ENCODE peak calls at places on chromosomes 2 and 18, in six cellular contexts. One of them, this sample, is unnamed.
A peak's percentile ranks its signal among the peaks of the same experiment; 100 is the strongest.

GRCh38 chr2:150916997-150917396 is 344.7 kb downstream of the RBM43 start:
- DNase-seq in AG10803: peak; percentile 68
- DNase-seq in astrocyte of the cerebellum: peak; percentile 22
- DNase-seq in IMR-90: peak; percentile 37
- DNase-seq in adrenal gland: no peak
- DNase-seq in endodermal cell: no peak
- DNase-seq in this sample: no peak

GRCh38 chr2:157946919-157947557 is 70.9 kb upstream of the ACVR1 start:
- DNase-seq in AG10803: no peak
- DNase-seq in astrocyte of the cerebellum: no peak
- DNase-seq in IMR-90: no peak
- DNase-seq in adrenal gland: no peak
- DNase-seq in endodermal cell: no peak
- DNase-seq in this sample: no peak

GRCh38 chr18:42113529-42114191 is 158.6 kb downstream of the PIK3C3 start:
- DNase-seq in AG10803: peak; percentile 80
- DNase-seq in astrocyte of the cerebellum: peak; percentile 3
- DNase-seq in IMR-90: peak; percentile 39
- DNase-seq in adrenal gland: no peak
- DNase-seq in endodermal cell: no peak
- DNase-seq in this sample: peak; percentile 60

GRCh38 chr2:85722519-85722918 is 28.4 kb downstream of the GNLY start:
- DNase-seq in AG10803: no peak
- DNase-seq in astrocyte of the cerebellum: no peak
- DNase-seq in IMR-90: no peak
- DNase-seq in adrenal gland: no peak
- DNase-seq in endodermal cell: no peak
- DNase-seq in this sample: no peak

GRCh38 chr18:59054892-59055291 is 84.8 kb upstream of the SEC11C start:
- DNase-seq in AG10803: peak; percentile 64
- DNase-seq in astrocyte of the cerebellum: no peak
- DNase-seq in IMR-90: no peak
- DNase-seq in adrenal gland: no peak
- DNase-seq in endodermal cell: no peak
- DNase-seq in this sample: peak; percentile 36

GRCh38 chr2:168992591-168993349 is 38.4 kb downstream of the ABCB11 start:
- DNase-seq in AG10803: peak; percentile 1
- DNase-seq in astrocyte of the cerebellum: no peak
- DNase-seq in IMR-90: no peak
- DNase-seq in adrenal gland: no peak
- DNase-seq in endodermal cell: no peak
- DNase-seq in this sample: peak; percentile 87

GRCh38 chr2:71851094-71851755 is 296.4 kb downstream of the CYP26B1 start:
- DNase-seq in AG10803: no peak
- DNase-seq in astrocyte of the cerebellum: no peak
- DNase-seq in IMR-90: no peak
- DNase-seq in adrenal gland: no peak
- DNase-seq in endodermal cell: peak; percentile 35
- DNase-seq in this sample: peak; percentile 43

GRCh38 chr2:38572167-38572566 is 30.6 kb downstream of the HNRNPLL start:
- DNase-seq in AG10803: peak; percentile 76
- DNase-seq in astrocyte of the cerebellum: no peak
- DNase-seq in IMR-90: peak; percentile 89
- DNase-seq in adrenal gland: peak; percentile 41
- DNase-seq in endodermal cell: no peak
- DNase-seq in this sample: peak; percentile 88

GRCh38 chr18:35240664-35241522 is at the start of gene ZNF397:
- DNase-seq in AG10803: peak; percentile 95
- DNase-seq in astrocyte of the cerebellum: peak; percentile 91
- DNase-seq in IMR-90: peak; percentile 96
- DNase-seq in adrenal gland: peak; percentile 99
- DNase-seq in endodermal cell: peak; percentile 99
- DNase-seq in this sample: peak; percentile 98

GRCh38 chr2:41936751-41937463 is 110.9 kb upstream of the PKDCC start:
- DNase-seq in AG10803: no peak
- DNase-seq in astrocyte of the cerebellum: no peak
- DNase-seq in IMR-90: no peak
- DNase-seq in adrenal gland: no peak
- DNase-seq in endodermal cell: peak; percentile 49
- DNase-seq in this sample: no peak

GRCh38 chr2:41937464-41937861 is 110.4 kb upstream of the PKDCC start:
- DNase-seq in AG10803: peak; percentile 67
- DNase-seq in astrocyte of the cerebellum: peak; percentile 46
- DNase-seq in IMR-90: peak; percentile 41
- DNase-seq in adrenal gland: no peak
- DNase-seq in endodermal cell: peak; percentile 86
- DNase-seq in this sample: peak; percentile 58

GRCh38 chr2:41935806-41936205 is 112.0 kb upstream of the PKDCC start:
- DNase-seq in AG10803: no peak
- DNase-seq in astrocyte of the cerebellum: no peak
- DNase-seq in IMR-90: no peak
- DNase-seq in adrenal gland: no peak
- DNase-seq in endodermal cell: no peak
- DNase-seq in this sample: no peak

GRCh38 chr2:41939410-41939775 is 108.4 kb upstream of the PKDCC start:
- DNase-seq in AG10803: no peak
- DNase-seq in astrocyte of the cerebellum: no peak
- DNase-seq in IMR-90: no peak
- DNase-seq in adrenal gland: no peak
- DNase-seq in endodermal cell: no peak
- DNase-seq in this sample: no peak

GRCh38 chr2:41937921-41938708 is 109.7 kb upstream of the PKDCC start:
- DNase-seq in AG10803: no peak
- DNase-seq in astrocyte of the cerebellum: no peak
- DNase-seq in IMR-90: peak; percentile 48
- DNase-seq in adrenal gland: no peak
- DNase-seq in endodermal cell: peak; percentile 84
- DNase-seq in this sample: no peak
- H3K4me3 ChIP-seq in AG10803: no peak overlapping the region
- H3K4me3 ChIP-seq in astrocyte of the cerebellum: no peak overlapping the region
- H3K4me3 ChIP-seq in IMR-90: no peak overlapping the region
- H3K4me3 ChIP-seq in adrenal gland: no peak overlapping the region
- H3K4me3 ChIP-seq in endodermal cell: peak overlapping the region; percentile 14
- H3K4me3 ChIP-seq in this sample: no peak overlapping the region

DNA sequence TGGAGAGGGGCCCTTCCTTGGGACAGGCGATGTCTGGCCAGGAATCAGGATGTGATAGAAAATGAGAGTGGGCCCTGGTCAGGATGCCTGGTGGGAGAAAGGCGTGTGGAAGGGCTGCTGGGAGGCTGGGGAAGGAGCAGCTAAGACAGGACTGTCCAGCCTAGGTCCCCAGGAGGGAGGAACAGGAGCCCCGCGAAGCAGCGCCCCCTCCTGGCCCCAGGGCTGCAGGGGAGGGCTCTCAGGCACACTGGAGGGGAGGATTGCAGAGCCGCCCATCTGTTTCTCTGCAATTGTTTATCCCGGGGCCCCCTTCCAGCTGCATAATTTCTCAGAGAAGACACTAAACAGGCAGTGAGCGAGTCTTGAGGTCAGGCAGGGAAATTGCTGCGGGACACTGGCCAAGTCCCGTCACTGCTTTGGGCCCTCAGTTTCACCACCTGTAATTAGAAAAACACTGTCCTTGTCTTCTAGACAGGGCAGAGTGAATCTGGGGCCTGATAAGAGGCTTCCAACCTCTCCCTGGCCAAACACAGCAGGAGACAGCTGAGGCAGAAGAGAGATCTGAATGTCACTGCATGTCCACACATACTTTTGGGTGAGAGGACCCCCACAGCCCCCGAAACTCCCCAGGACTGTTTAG is 3.9 kb upstream of the NPPC start:
- DNase-seq in AG10803: peak; percentile 22
- DNase-seq in astrocyte of the cerebellum: no peak
- DNase-seq in IMR-90: peak; percentile 8
- DNase-seq in adrenal gland: no peak
- DNase-seq in endodermal cell: peak; percentile 89
- DNase-seq in this sample: peak; percentile 17
- TF ChIP-seq CTCF in AG10803: peak; percentile 24
- TF ChIP-seq CTCF in astrocyte of the cerebellum: peak; percentile 27
- TF ChIP-seq CTCF in IMR-90: peak; percentile 27
- TF ChIP-seq CTCF in adrenal gland: no peak
- TF ChIP-seq CTCF in endodermal cell: peak; percentile 86
- TF ChIP-seq CTCF in this sample: peak; percentile 44

DNA sequence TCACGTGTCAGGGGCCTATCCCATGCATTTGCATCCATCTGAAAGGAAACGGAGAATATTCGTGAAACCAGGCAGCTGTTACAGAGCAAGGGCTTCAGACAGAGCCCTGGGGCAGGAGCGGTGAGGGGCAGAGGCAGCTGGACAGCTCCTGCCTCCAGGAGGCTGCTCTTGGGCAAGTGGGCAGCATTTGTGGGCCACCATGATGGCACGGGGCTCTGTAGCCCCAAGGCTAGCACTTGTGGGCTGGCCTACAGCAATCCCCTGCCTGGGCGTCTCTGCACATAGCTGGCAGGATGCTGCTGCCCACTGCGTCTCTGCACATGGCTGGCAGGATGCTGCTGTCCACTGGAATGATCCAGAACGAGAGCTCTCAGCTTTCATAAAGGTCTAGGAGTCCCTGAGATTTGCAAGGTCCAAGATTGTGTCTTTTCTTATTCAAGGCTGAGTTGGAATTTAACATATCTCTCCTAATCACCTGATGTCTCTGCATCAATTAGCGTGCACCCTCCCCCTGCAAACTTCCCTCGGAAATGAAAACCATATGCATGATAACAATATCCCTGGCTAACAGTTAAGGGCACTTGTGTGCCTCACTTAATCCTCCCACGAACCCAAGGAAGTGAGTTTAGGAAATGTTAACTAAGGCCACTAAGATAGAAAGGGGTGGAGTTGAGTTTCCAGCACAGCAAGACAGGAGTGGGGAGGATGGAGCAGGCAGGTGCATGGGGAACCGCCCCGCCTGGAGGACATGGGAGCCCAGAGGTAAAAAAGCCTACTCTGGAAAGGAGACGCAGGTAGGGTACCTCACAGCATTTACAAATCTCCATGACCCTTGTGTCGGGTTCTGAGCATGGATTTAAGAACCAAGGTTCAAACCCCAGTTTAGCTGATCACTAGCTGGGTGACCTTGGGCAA is 52.6 kb upstream of the PTMA start:
- DNase-seq in AG10803: no peak
- DNase-seq in astrocyte of the cerebellum: no peak
- DNase-seq in IMR-90: no peak
- DNase-seq in adrenal gland: no peak
- DNase-seq in endodermal cell: no peak
- DNase-seq in this sample: no peak
- H3K4me3 ChIP-seq in AG10803: no peak overlapping the region
- H3K4me3 ChIP-seq in astrocyte of the cerebellum: no peak overlapping the region
- H3K4me3 ChIP-seq in IMR-90: no peak overlapping the region
- H3K4me3 ChIP-seq in adrenal gland: no peak overlapping the region
- H3K4me3 ChIP-seq in endodermal cell: no peak overlapping the region
- H3K4me3 ChIP-seq in this sample: no peak overlapping the region

GRCh38 chr2:233976690-233977294 is 59.6 kb downstream of the TRPM8 start:
- DNase-seq in AG10803: peak; percentile 71
- DNase-seq in astrocyte of the cerebellum: peak; percentile 76
- DNase-seq in IMR-90: peak; percentile 76
- DNase-seq in adrenal gland: no peak
- DNase-seq in endodermal cell: peak; percentile 51
- DNase-seq in this sample: peak; percentile 85
- TF ChIP-seq CTCF in AG10803: peak; percentile 65
- TF ChIP-seq CTCF in astrocyte of the cerebellum: peak; percentile 45
- TF ChIP-seq CTCF in IMR-90: peak; percentile 77
- TF ChIP-seq CTCF in adrenal gland: peak; percentile 38
- TF ChIP-seq CTCF in endodermal cell: peak; percentile 69
- TF ChIP-seq CTCF in this sample: peak; percentile 44

DNA sequence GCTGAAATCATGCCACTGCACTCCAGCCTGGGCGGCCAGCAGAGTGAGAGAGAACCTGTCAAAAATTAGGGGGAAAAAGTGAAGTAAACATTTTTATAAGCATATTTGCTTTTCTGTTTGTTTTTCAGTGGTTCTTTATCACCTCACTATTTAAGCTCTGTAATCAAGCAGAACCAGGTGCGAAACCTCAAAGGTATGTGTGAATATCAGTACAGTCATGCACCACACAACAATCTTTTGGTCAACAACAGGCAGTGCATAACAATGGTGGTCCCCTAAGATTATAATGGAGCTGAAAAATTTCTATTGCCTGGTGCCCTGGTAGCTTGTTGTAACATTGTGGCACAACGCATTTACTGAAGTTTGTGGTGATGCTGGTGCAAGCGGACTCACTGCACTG is 167.4 kb upstream of the STON1 start:
- DNase-seq in AG10803: no peak
- DNase-seq in astrocyte of the cerebellum: no peak
- DNase-seq in IMR-90: no peak
- DNase-seq in adrenal gland: no peak
- DNase-seq in endodermal cell: no peak
- DNase-seq in this sample: no peak
- H3K4me3 ChIP-seq in AG10803: no peak overlapping the region
- H3K4me3 ChIP-seq in astrocyte of the cerebellum: no peak overlapping the region
- H3K4me3 ChIP-seq in IMR-90: no peak overlapping the region
- H3K4me3 ChIP-seq in adrenal gland: no peak overlapping the region
- H3K4me3 ChIP-seq in endodermal cell: no peak overlapping the region
- H3K4me3 ChIP-seq in this sample: no peak overlapping the region

GRCh38 chr2:29254-29653 is 17.1 kb downstream of the FAM110C start:
- DNase-seq in AG10803: no peak
- DNase-seq in astrocyte of the cerebellum: no peak
- DNase-seq in IMR-90: no peak
- DNase-seq in adrenal gland: no peak
- DNase-seq in endodermal cell: no peak
- DNase-seq in this sample: no peak
- TF ChIP-seq CTCF in AG10803: no peak
- TF ChIP-seq CTCF in astrocyte of the cerebellum: no peak
- TF ChIP-seq CTCF in IMR-90: no peak
- TF ChIP-seq CTCF in adrenal gland: no peak
- TF ChIP-seq CTCF in endodermal cell: no peak
- TF ChIP-seq CTCF in this sample: no peak

This sample was measured in cardiac fibroblast.